ENCODE peak calls at places on chromosomes 13 and 19, in six cellular contexts. I is cardiac muscle cell, G is body of pancreas, V is heart left ventricle, U is SK-N-SH, F is B cell. K is an unnamed sample.

GRCh38 chr13:30388401-30389283 is 33.7 kb upstream of the UBE2L5 start:
- DNase-seq in I (peak), G (no peak), V (no peak), U (no peak), F (no peak), K (no peak)

GRCh38 chr13:45119469-45119989 is 781 bp upstream of the GTF2F2 start:
- DNase-seq in I (peak), G (no peak), V (no peak), U (peak), F (peak), K (peak)

GRCh38 chr13:48001127-48001881 is at the start of gene SUCLA2:
- DNase-seq in I (peak), G (peak), V (peak), U (peak), F (peak), K (peak)

GRCh38 chr19:16418597-16418962 is 53.2 kb downstream of the EPS15L1 start:
- DNase-seq in I (no peak), G (no peak), V (no peak), U (no peak), F (no peak), K (no peak)

GRCh38 chr19:54803410-54803809 is at the start of gene KIR2DL4:
- DNase-seq in I (no peak), G (no peak), V (no peak), U (no peak), F (no peak), K (no peak)

GRCh38 chr19:4524808-4525562 is 6.7 kb upstream of the PLIN4 start:
- DNase-seq in I (peak), G (peak), V (peak), U (peak), F (peak), K (no peak)

GRCh38 chr13:32153056-32153455 is 121.5 kb downstream of the FRY start:
- DNase-seq in I (peak), G (no peak), V (no peak), U (no peak), F (no peak), K (no peak)

GRCh38 chr13:27997904-27998522 is 9.5 kb upstream of the URAD start:
- DNase-seq in I (peak), G (peak), V (peak), U (no peak), F (no peak), K (no peak)

GRCh38 chr19:52527954-52528326 is 472 bp downstream of the ZNF808 start:
- DNase-seq in I (peak), G (no peak), V (peak), U (peak), F (no peak), K (no peak)

GRCh38 chr19:18417250-18418033 is 1.8 kb upstream of the SSBP4 start:
- DNase-seq in I (peak), G (peak), V (peak), U (peak), F (no peak), K (peak)

GRCh38 chr19:16041571-16042386 is 34.5 kb upstream of the TPM4 start:
- DNase-seq in I (peak), G (peak), V (peak), U (peak), F (peak), K (peak)

GRCh38 chr19:8585894-8586750 is 8.9 kb upstream of the MYO1F start:
- DNase-seq in I (peak), G (no peak), V (no peak), U (peak), F (peak), K (peak)

GRCh38 chr13:30362005-30362788 is 54.8 kb upstream of the KATNAL1 start:
- DNase-seq in I (no peak), G (no peak), V (no peak), U (no peak), F (no peak), K (no peak)

GRCh38 chr13:29527916-29528315 is 67.6 kb downstream of the SLC7A1 start:
- DNase-seq in I (no peak), G (no peak), V (no peak), U (no peak), F (no peak), K (no peak)

GRCh38 chr19:19548915-19549537 is 11.0 kb downstream of the CILP2 start:
- DNase-seq in I (peak), G (no peak), V (no peak), U (no peak), F (no peak), K (no peak)

GRCh38 chr19:51150627-51151026 is 8.5 kb downstream of the SIGLEC7 start:
- DNase-seq in I (no peak), G (no peak), V (no peak), U (no peak), F (no peak), K (no peak)

GRCh38 chr13:30780338-30780981 is 45.1 kb downstream of the ALOX5AP start:
- DNase-seq in I (no peak), G (no peak), V (no peak), U (no peak), F (no peak), K (no peak)

GRCh38 chr19:7605490-7606222 is 10.0 kb downstream of the CAMSAP3 start:
- DNase-seq in I (peak), G (no peak), V (no peak), U (peak), F (peak), K (no peak)

GRCh38 chr19:16535381-16535780 is 6.9 kb downstream of the CHERP start:
- DNase-seq in I (no peak), G (no peak), V (no peak), U (no peak), F (peak), K (no peak)

GRCh38 chr19:18157465-18158063 is 4.6 kb downstream of the PIK3R2 start:
- DNase-seq in I (no peak), G (peak), V (no peak), U (peak), F (no peak), K (peak)

GRCh38 chr19:6739390-6739883 is at the start of gene TRIP10:
- DNase-seq in I (peak), G (peak), V (peak), U (peak), F (peak), K (peak)

DNA sequence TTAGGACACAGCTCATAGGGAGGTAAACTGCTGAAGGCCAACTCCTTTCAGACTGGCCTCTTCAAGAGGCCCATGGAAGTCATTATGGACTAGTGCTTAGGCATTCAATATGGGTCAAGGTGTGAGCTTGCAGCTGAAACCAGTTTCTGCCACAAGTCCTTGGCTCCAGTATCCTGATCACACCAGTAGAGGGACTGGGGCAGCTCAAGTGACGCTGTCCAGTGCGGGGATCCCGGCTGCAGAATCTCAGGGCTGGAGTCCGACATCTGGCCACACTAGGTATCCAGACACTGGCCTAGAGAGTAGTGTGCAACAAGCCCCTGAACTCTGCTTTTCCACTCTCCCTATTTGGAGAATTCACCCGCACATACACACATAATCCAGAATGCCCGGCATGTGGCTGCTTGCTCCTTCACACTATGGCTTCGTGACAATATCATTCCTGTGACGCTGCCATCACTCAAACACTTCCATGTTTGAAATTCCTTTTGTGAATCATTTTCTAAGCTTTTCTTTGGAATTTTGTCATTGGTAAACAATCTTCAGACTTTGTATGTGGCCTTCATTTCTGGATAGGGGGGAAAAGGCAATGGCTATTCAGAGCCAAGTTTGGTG is 425.1 kb downstream of the EFNB2 start:
- DNase-seq in I (no peak), G (no peak), V (no peak), U (no peak), F (no peak), K (no peak)
- TF ChIP-seq CTCF in I (no peak), G (no peak), V (no peak), U (no peak), F (no peak), K (no peak)

GRCh38 chr13:38223093-38223492 is 126.6 kb upstream of the UFM1 start:
- DNase-seq in I (peak), G (no peak), V (no peak), U (no peak), F (no peak), K (no peak)
- TF ChIP-seq CTCF in I (peak), G (no peak), V (no peak), U (peak), F (no peak), K (no peak)

DNA sequence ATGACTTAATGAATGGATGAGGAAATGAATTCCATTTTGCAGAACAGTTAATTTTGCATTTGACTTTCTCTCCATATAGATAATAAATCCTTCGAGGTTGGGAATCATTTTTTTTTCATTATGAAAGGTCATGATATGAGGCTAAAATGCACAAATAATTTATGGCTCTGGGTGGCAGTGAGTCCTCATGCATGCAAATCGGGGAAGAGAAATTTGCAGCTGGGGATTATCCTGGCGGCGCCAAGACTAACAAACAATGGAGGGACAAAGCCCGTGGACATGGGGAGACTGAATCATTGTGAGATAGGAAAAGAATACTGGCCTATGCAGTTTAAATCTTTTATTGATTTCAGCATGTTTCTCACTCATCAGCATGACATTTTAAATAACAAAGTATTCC is 102.2 kb downstream of the ERCC5 start:
- DNase-seq in I (peak), G (no peak), V (peak), U (no peak), F (no peak), K (no peak)
- TF ChIP-seq CTCF in I (no peak), G (no peak), V (no peak), U (no peak), F (no peak), K (no peak)

GRCh38 chr19:49927526-49928264 is 1.3 kb upstream of the ATF5 start:
- DNase-seq in I (no peak), G (no peak), V (no peak), U (no peak), F (no peak), K (no peak)

GRCh38 chr19:49930483-49931011 is 1.2 kb upstream of the NUP62 start:
- DNase-seq in I (peak), G (no peak), V (peak), U (no peak), F (peak), K (peak)

GRCh38 chr19:49929121-49929610 is at the start of the genes ATF5 and NUP62:
- DNase-seq in I (peak), G (peak), V (peak), U (peak), F (peak), K (peak)

GRCh38 chr19:49931293-49932040 is 2.2 kb upstream of the NUP62 start:
- DNase-seq in I (no peak), G (no peak), V (no peak), U (no peak), F (no peak), K (no peak)

GRCh38 chr19:49929611-49930482 is 543 bp upstream of the NUP62 start:
- DNase-seq in I (peak), G (peak), V (peak), U (peak), F (peak), K (peak)
- TF ChIP-seq CTCF in I (no peak), G (no peak), V (no peak), U (no peak), F (no peak), K (no peak)

DNA sequence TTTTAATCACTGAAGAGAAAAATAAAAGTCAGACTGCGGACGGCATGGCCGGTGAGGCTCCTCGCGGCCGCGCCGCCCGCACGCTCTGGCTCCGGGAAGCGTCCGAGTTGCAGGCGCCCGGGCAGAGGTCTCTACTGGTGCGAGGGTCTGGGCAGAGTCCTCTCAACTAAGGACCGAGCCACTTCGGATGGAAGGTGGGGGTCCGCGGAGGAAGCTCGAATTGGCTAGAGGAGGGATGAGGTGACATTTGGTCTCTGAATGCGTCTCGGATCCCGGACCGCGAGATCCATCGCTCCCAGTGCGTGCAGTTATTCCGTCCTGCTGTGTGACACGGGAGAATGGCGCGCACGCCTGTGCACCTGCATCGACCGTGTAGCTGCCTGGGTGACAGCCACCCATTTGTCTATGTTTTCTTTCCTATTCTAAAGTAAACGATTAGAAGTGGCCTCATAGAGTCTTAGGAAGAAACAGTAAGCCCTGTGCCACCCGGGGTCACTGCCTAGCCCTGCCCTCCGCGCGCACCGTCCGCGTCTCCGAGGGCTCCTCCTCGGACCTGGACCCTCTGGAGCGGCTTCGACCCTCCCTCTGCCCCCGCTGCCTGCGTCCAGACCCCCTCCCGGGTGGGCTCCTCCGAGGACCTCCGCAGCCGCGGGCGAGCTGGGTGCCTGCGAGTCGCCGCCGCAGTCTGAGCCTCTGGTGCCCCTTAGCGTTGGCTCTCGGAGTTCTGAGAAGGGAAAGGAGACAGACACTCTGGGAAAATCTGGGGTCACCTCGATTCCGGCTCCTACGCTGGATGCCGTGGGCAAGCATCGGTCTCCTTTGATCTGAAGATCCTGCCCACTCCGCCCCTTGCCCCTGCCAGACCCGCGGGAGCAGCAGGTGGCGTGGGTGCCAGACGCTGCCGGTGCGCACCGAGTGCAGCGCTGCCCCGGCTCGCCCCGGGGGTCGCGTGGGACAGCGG is 347.4 kb downstream of the LIG4 start:
- DNase-seq in I (peak), G (peak), V (peak), U (peak), F (peak), K (no peak)
- TF ChIP-seq CTCF in I (peak), G (no peak), V (no peak), U (peak), F (no peak), K (no peak)

GRCh38 chr19:31674503-31675186 is 325.4 kb upstream of the TSHZ3 start:
- DNase-seq in I (peak), G (no peak), V (no peak), U (no peak), F (no peak), K (no peak)

GRCh38 chr19:31678421-31678820 is 329.2 kb upstream of the TSHZ3 start:
- DNase-seq in I (no peak), G (no peak), V (no peak), U (no peak), F (no peak), K (no peak)

GRCh38 chr19:31670931-31671330 is 321.7 kb upstream of the TSHZ3 start:
- DNase-seq in I (no peak), G (no peak), V (no peak), U (no peak), F (no peak), K (no peak)

GRCh38 chr19:31675187-31675913 is 326.1 kb upstream of the TSHZ3 start:
- DNase-seq in I (peak), G (no peak), V (no peak), U (no peak), F (no peak), K (no peak)

GRCh38 chr19:31676271-31677004 is 327.2 kb upstream of the TSHZ3 start:
- DNase-seq in I (peak), G (no peak), V (no peak), U (peak), F (no peak), K (peak)
- TF ChIP-seq CTCF in I (peak), G (no peak), V (no peak), U (no peak), F (no peak), K (no peak)

DNA sequence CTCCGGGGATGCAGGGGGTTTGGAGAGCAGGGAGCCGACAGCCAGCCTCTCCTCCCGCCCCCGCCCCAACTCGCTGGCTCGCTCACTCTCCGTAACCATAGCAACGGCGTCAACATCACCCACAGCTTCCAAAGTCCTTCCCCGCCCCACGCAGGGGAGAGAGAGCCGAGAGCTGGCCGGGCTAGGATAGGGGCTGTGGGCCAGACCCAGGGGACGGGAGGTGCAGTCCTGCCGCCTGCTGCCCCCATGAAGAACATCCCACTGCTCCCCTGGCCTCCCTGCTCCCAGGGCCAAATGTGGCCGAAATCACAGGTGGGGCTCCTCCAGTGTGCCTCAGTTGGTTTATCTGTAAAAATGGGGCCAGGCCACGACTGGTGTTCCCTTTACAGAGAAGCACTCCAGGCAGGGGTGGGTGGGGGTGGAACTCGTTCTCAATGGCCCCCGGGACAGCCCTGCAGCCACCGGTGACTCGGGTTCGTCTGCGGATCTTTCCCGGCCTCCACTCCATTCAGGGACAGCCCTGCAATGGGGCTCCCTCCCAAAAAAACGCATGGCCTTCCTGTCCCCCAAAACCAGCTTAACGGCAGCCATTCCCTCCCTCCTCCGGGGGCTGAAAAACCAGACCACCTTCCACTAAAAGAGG is 3.1 kb downstream of the KLF16 start:
- DNase-seq in I (peak), G (peak), V (peak), U (peak), F (peak), K (no peak)
- TF ChIP-seq CTCF in I (no peak), G (no peak), V (no peak), U (no peak), F (no peak), K (no peak)

K was measured in adrenal gland.